ENCODE peak calls at places on chromosome 15, in six cellular contexts. One of them, this sample, is unnamed.

GRCh38 chr15:72474466-72474911 is 359 bp downstream of the ARIH1 start:
- DNase-seq in T follicular helper cell: peak
- DNase-seq in ELR: no peak
- DNase-seq in cortex of kidney: no peak
- DNase-seq in glutamatergic neuron: no peak
- DNase-seq in HT1080: peak
- DNase-seq in this sample: no peak

GRCh38 chr15:93048759-93049161 is 40.3 kb downstream of the RGMA start:
- DNase-seq in ELR: no peak
- DNase-seq in cortex of kidney: no peak
- DNase-seq in glutamatergic neuron: no peak
- DNase-seq in T follicular helper cell: no peak
- DNase-seq in HT1080: peak
- DNase-seq in this sample: no peak

GRCh38 chr15:66901336-66902100 is 163.9 kb upstream of the SMAD3 start:
- DNase-seq in glutamatergic neuron: no peak
- DNase-seq in T follicular helper cell: no peak
- DNase-seq in cortex of kidney: no peak
- DNase-seq in HT1080: peak
- DNase-seq in ELR: peak
- DNase-seq in this sample: no peak

GRCh38 chr15:48695088-48695834 is 49.8 kb upstream of the FBN1 start:
- DNase-seq in T follicular helper cell: no peak
- DNase-seq in ELR: peak
- DNase-seq in cortex of kidney: no peak
- DNase-seq in glutamatergic neuron: no peak
- DNase-seq in HT1080: peak
- DNase-seq in this sample: no peak

GRCh38 chr15:26037369-26037768 is 174.2 kb upstream of the ATP10A start:
- DNase-seq in T follicular helper cell: no peak
- DNase-seq in glutamatergic neuron: no peak
- DNase-seq in HT1080: no peak
- DNase-seq in cortex of kidney: no peak
- DNase-seq in ELR: no peak
- DNase-seq in this sample: no peak

GRCh38 chr15:85667491-85668424 is 127.0 kb downstream of the KLHL25 start:
- DNase-seq in glutamatergic neuron: no peak
- DNase-seq in cortex of kidney: no peak
- DNase-seq in T follicular helper cell: peak
- DNase-seq in HT1080: peak
- DNase-seq in ELR: peak
- DNase-seq in this sample: peak

GRCh38 chr15:45729146-45729545 is 94.3 kb downstream of the SQOR start:
- DNase-seq in ELR: peak
- DNase-seq in cortex of kidney: no peak
- DNase-seq in glutamatergic neuron: no peak
- DNase-seq in T follicular helper cell: no peak
- DNase-seq in HT1080: peak
- DNase-seq in this sample: no peak

GRCh38 chr15:96276438-96277210 is 53.9 kb upstream of the NR2F2 start:
- DNase-seq in T follicular helper cell: no peak
- DNase-seq in glutamatergic neuron: no peak
- DNase-seq in ELR: peak
- DNase-seq in HT1080: peak
- DNase-seq in cortex of kidney: no peak
- DNase-seq in this sample: no peak

GRCh38 chr15:65404196-65404872 is 18.4 kb downstream of the IGDCC4 start:
- DNase-seq in ELR: no peak
- DNase-seq in glutamatergic neuron: no peak
- DNase-seq in cortex of kidney: no peak
- DNase-seq in T follicular helper cell: no peak
- DNase-seq in HT1080: no peak
- DNase-seq in this sample: no peak

GRCh38 chr15:69666921-69667811 is 214.5 kb downstream of the RPLP1 start:
- DNase-seq in T follicular helper cell: no peak
- DNase-seq in ELR: no peak
- DNase-seq in HT1080: no peak
- DNase-seq in cortex of kidney: no peak
- DNase-seq in glutamatergic neuron: no peak
- DNase-seq in this sample: no peak

GRCh38 chr15:49323207-49323606 is 99.8 kb upstream of the FGF7 start:
- DNase-seq in glutamatergic neuron: no peak
- DNase-seq in ELR: no peak
- DNase-seq in cortex of kidney: no peak
- DNase-seq in HT1080: no peak
- DNase-seq in T follicular helper cell: no peak
- DNase-seq in this sample: no peak

GRCh38 chr15:23038741-23039150 is 623 bp downstream of the TUBGCP5 start:
- DNase-seq in T follicular helper cell: no peak
- DNase-seq in glutamatergic neuron: no peak
- DNase-seq in cortex of kidney: no peak
- DNase-seq in ELR: peak
- DNase-seq in HT1080: peak
- DNase-seq in this sample: no peak